ENCODE peak calls at places on chromosomes 5 and 9, in eight cellular contexts. X is mammary epithelial cell, K is pancreas, C is fibroblast of mammary gland, H is mesothelial cell of epicardium, Y is tibial artery, D is GM13977, G is kidney. L is an unnamed sample.
A peak's percentile ranks its signal among the peaks of the same experiment; 100 is the strongest.

GRCh38 chr5:159826351-159827222 is 89.7 kb upstream of the ADRA1B start:
- DNase-seq in X (peak; percentile 86), K (no peak), C (peak; percentile 82), H (no peak), Y (no peak), D (peak; percentile 8), G (no peak), L (peak; percentile 92)

GRCh38 chr5:90434116-90434714 is 24.7 kb upstream of the CETN3 start:
- DNase-seq in X (peak; percentile 3), K (no peak), C (peak; percentile 53), H (no peak), Y (no peak), D (no peak), G (no peak), L (peak; percentile 47)

GRCh38 chr9:137000177-137000930 is 4.0 kb upstream of the CLIC3 start:
- DNase-seq in X (peak; percentile 52), K (no peak), C (peak; percentile 31), H (no peak), Y (no peak), D (peak; percentile 92), G (no peak), L (peak; percentile 53)

GRCh38 chr9:93620881-93621820 is 44.8 kb downstream of the PHF2 start:
- DNase-seq in X (no peak), K (no peak), C (no peak), H (peak; percentile 31), Y (no peak), D (no peak), G (no peak), L (no peak)

GRCh38 chr5:88732181-88732633 is 150.8 kb downstream of the MEF2C start:
- DNase-seq in X (no peak), K (no peak), C (peak; percentile 15), H (no peak), Y (peak; percentile 78), D (no peak), G (peak; percentile 71), L (peak; percentile 83)

GRCh38 chr5:40991168-40991980 is 79.8 kb downstream of the MROH2B start:
- DNase-seq in X (peak; percentile 32), K (peak; percentile 60), C (peak; percentile 96), H (no peak), Y (peak; percentile 88), D (no peak), G (peak; percentile 72), L (peak; percentile 94)

GRCh38 chr5:126499742-126500396 is 76.7 kb downstream of the GRAMD2B start:
- DNase-seq in X (no peak), K (no peak), C (peak; percentile 34), H (no peak), Y (no peak), D (peak; percentile 41), G (no peak), L (no peak)

GRCh38 chr5:180136661-180137381 is 65.3 kb upstream of the RNF130 start:
- DNase-seq in X (no peak), K (no peak), C (no peak), H (peak; percentile 24), Y (no peak), D (no peak), G (peak; percentile 64), L (no peak)

GRCh38 chr9:98256632-98257218 is 1.3 kb upstream of the TBC1D2 start:
- DNase-seq in X (no peak), K (no peak), C (no peak), H (no peak), Y (no peak), D (peak; percentile 28), G (no peak), L (no peak)

GRCh38 chr5:1536298-1537165 is 12.8 kb upstream of the LPCAT1 start:
- DNase-seq in X (no peak), K (peak; percentile 10), C (peak; percentile 45), H (no peak), Y (peak; percentile 19), D (peak; percentile 88), G (no peak), L (no peak)

GRCh38 chr5:35830587-35830986 is 26.1 kb upstream of the IL7R start:
- DNase-seq in X (no peak), K (no peak), C (no peak), H (no peak), Y (no peak), D (no peak), G (no peak), L (no peak)

GRCh38 chr9:88993327-88993726 is 2.1 kb downstream of the S1PR3 start:
- DNase-seq in X (no peak), K (no peak), C (no peak), H (no peak), Y (peak; percentile 12), D (no peak), G (no peak), L (no peak)

GRCh38 chr9:88992556-88992955 is 1.3 kb downstream of the S1PR3 start:
- DNase-seq in X (no peak), K (no peak), C (peak; percentile 54), H (no peak), Y (peak; percentile 17), D (no peak), G (no peak), L (no peak)

GRCh38 chr9:88989961-88990570 is 1.2 kb upstream of the S1PR3 start:
- DNase-seq in X (no peak), K (no peak), C (no peak), H (no peak), Y (peak; percentile 16), D (no peak), G (no peak), L (no peak)

GRCh38 chr9:88990721-88991065 is 575 bp upstream of the S1PR3 start:
- DNase-seq in X (no peak), K (no peak), C (no peak), H (peak; percentile 47), Y (no peak), D (no peak), G (no peak), L (no peak)

GRCh38 chr9:88991066-88992030 is at the start of gene S1PR3:
- DNase-seq in X (peak; percentile 51), K (peak; percentile 70), C (peak; percentile 54), H (peak; percentile 69), Y (peak; percentile 43), D (peak; percentile 43), G (peak; percentile 93), L (peak; percentile 46)
- TF ChIP-seq CTCF in X (peak; percentile 30), K (no peak), C (no peak), H (peak; percentile 25), Y (no peak), D (no peak), G (no peak), L (no peak)

GRCh38 chr5:123120197-123120596 is 31.2 kb downstream of the PRDM6 start:
- DNase-seq in X (no peak), K (no peak), C (no peak), H (no peak), Y (no peak), D (no peak), G (no peak), L (no peak)
- TF ChIP-seq CTCF in X (peak; percentile 39), K (no peak), C (peak; percentile 25), H (no peak), Y (peak; percentile 15), D (no peak), G (peak; percentile 5), L (peak; percentile 28)

DNA sequence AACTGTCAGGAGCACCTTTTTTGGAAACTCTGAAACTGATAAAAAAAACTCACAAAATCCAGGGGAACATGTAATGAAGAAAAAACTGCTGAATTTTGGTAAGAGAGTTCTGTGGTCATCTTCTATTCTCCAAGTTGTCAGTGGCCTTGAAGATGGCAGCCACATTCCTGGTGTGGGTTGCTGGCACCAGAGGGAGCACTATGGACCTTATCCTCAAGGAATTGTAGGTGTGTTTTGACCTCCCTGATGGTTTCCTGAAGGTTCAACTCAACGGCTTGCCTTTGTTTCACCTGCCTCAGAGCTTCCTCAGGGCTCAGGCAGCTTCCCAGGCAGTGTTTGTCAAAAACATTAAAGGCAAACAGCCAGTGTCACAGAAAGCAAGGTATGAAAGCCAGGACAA is 2.2 kb upstream of the SLC38A9 start:
- DNase-seq in X (no peak), K (no peak), C (no peak), H (no peak), Y (no peak), D (no peak), G (no peak), L (no peak)
- TF ChIP-seq CTCF in X (peak; percentile 25), K (no peak), C (peak; percentile 9), H (no peak), Y (no peak), D (no peak), G (no peak), L (no peak)

GRCh38 chr9:121169094-121169601 is 32.5 kb downstream of the RAB14 start:
- DNase-seq in X (no peak), K (no peak), C (peak; percentile 34), H (no peak), Y (peak; percentile 40), D (no peak), G (no peak), L (no peak)
- TF ChIP-seq CTCF in X (peak; percentile 51), K (no peak), C (peak; percentile 49), H (peak; percentile 47), Y (peak; percentile 33), D (peak; percentile 25), G (no peak), L (peak; percentile 53)

GRCh38 chr5:6675784-6676499 is 37.3 kb upstream of the TENT4A start:
- DNase-seq in X (no peak), K (no peak), C (peak; percentile 2), H (no peak), Y (no peak), D (no peak), G (no peak), L (no peak)
- TF ChIP-seq CTCF in X (no peak), K (no peak), C (peak; percentile 9), H (no peak), Y (no peak), D (no peak), G (no peak), L (no peak)

GRCh38 chr5:74919487-74919886 is 53.3 kb upstream of the FAM169A start:
- DNase-seq in X (peak; percentile 45), K (no peak), C (peak; percentile 74), H (no peak), Y (no peak), D (peak; percentile 60), G (no peak), L (peak; percentile 73)
- TF ChIP-seq CTCF in X (peak; percentile 57), K (peak; percentile 32), C (peak; percentile 51), H (peak; percentile 73), Y (peak; percentile 47), D (peak; percentile 53), G (peak; percentile 52), L (peak; percentile 54)

GRCh38 chr9:75200892-75201470 is 112.7 kb downstream of the OSTF1 start:
- DNase-seq in X (peak; percentile 12), K (no peak), C (peak; percentile 56), H (no peak), Y (no peak), D (peak; percentile 44), G (no peak), L (peak; percentile 61)

GRCh38 chr9:75201480-75202209 is 113.3 kb downstream of the OSTF1 start:
- DNase-seq in X (no peak), K (no peak), C (no peak), H (no peak), Y (no peak), D (no peak), G (no peak), L (no peak)

GRCh38 chr9:75197521-75197920 is 109.2 kb downstream of the OSTF1 start:
- DNase-seq in X (no peak), K (no peak), C (peak; percentile 44), H (no peak), Y (no peak), D (no peak), G (no peak), L (peak; percentile 35)

GRCh38 chr9:75198436-75198835 is 110.1 kb downstream of the OSTF1 start:
- DNase-seq in X (no peak), K (no peak), C (no peak), H (no peak), Y (no peak), D (no peak), G (no peak), L (no peak)
- TF ChIP-seq CTCF in X (no peak), K (no peak), C (no peak), H (no peak), Y (no peak), D (peak; percentile 13), G (no peak), L (peak; percentile 9)

GRCh38 chr9:124855944-124856773 is 2.9 kb downstream of the WDR38 start:
- DNase-seq in X (peak; percentile 35), K (no peak), C (peak; percentile 31), H (no peak), Y (no peak), D (no peak), G (no peak), L (no peak)
- TF ChIP-seq CTCF in X (peak; percentile 42), K (no peak), C (peak; percentile 35), H (no peak), Y (no peak), D (peak; percentile 47), G (no peak), L (peak; percentile 59)